ENCODE peak calls at places on chromosomes 13 and 19, in four cellular contexts. C is NCI-H2107, B is GM12891, M is astrocyte of the spinal cord. R is an unnamed sample.

GRCh38 chr19:5534787-5535586 is 32.8 kb downstream of the TINCR start:
- DNase-seq in C (no peak), M (no peak), B (no peak), R (peak; percentile 17)

GRCh38 chr19:15464394-15465385 is at the start of gene RASAL3:
- DNase-seq in C (no peak), B (no peak), M (no peak), R (no peak)

GRCh38 chr19:35392742-35393350 is 22.0 kb downstream of the GPR42 start:
- DNase-seq in C (no peak), B (no peak), M (no peak), R (no peak)

GRCh38 chr19:3163230-3163886 is 15.2 kb upstream of the S1PR4 start:
- DNase-seq in B (peak; percentile 87), M (peak; percentile 47), C (peak; percentile 50), R (peak; percentile 28)

GRCh38 chr19:5048091-5048726 is 79.3 kb downstream of the KDM4B start:
- DNase-seq in C (peak; percentile 65), M (peak; percentile 79), B (peak; percentile 95), R (peak; percentile 74)

GRCh38 chr19:47813304-47813994 is 8.3 kb upstream of the CRX start:
- DNase-seq in B (peak; percentile 80), C (no peak), M (peak; percentile 23), R (peak; percentile 32)

GRCh38 chr13:41327994-41328778 is 17.1 kb downstream of the NAA16 start:
- DNase-seq in M (no peak), C (no peak), B (no peak), R (no peak)

GRCh38 chr19:4380254-4380727 is 20.1 kb downstream of the SH3GL1 start:
- DNase-seq in M (no peak), B (no peak), C (no peak), R (no peak)

GRCh38 chr19:42396248-42396541 is 6.1 kb upstream of the CNFN start:
- DNase-seq in C (no peak), B (no peak), M (no peak), R (no peak)

R was measured in fibroblast of lung.